ENCODE peak calls at places on chromosomes 6 and 20, in seven cellular contexts. One of them, this sample, is unnamed.

GRCh38 chr6:143527677-143528076 is 16.2 kb upstream of the FUCA2 start:
- DNase-seq in lower lobe of right lung: no peak
- DNase-seq in fibroblast of lung: no peak
- DNase-seq in osteocyte: no peak
- DNase-seq in pancreas: no peak
- DNase-seq in progenitor cell of endocrine pancreas: no peak
- DNase-seq in transverse colon: no peak
- DNase-seq in this sample: no peak

GRCh38 chr6:62345962-62346689 is 60.1 kb upstream of the KHDRBS2 start:
- DNase-seq in fibroblast of lung: no peak
- DNase-seq in transverse colon: no peak
- DNase-seq in osteocyte: no peak
- DNase-seq in progenitor cell of endocrine pancreas: no peak
- DNase-seq in lower lobe of right lung: no peak
- DNase-seq in pancreas: no peak
- DNase-seq in this sample: no peak

GRCh38 chr6:166556336-166556735 is 30.1 kb downstream of the RAMACL start:
- DNase-seq in osteocyte: no peak
- DNase-seq in transverse colon: no peak
- DNase-seq in progenitor cell of endocrine pancreas: no peak
- DNase-seq in fibroblast of lung: no peak
- DNase-seq in pancreas: no peak
- DNase-seq in lower lobe of right lung: no peak
- DNase-seq in this sample: no peak

GRCh38 chr6:159807150-159807859 is 7.2 kb downstream of the PNLDC1 start:
- DNase-seq in pancreas: no peak
- DNase-seq in fibroblast of lung: no peak
- DNase-seq in progenitor cell of endocrine pancreas: no peak
- DNase-seq in lower lobe of right lung: no peak
- DNase-seq in osteocyte: no peak
- DNase-seq in transverse colon: no peak
- DNase-seq in this sample: no peak

GRCh38 chr6:17115251-17116089 is 13.6 kb downstream of the STMND1 start:
- DNase-seq in fibroblast of lung: peak; percentile 87
- DNase-seq in pancreas: no peak
- DNase-seq in progenitor cell of endocrine pancreas: no peak
- DNase-seq in lower lobe of right lung: no peak
- DNase-seq in osteocyte: no peak
- DNase-seq in transverse colon: no peak
- DNase-seq in this sample: no peak

GRCh38 chr20:37741055-37741454 is 47.2 kb downstream of the CTNNBL1 start:
- DNase-seq in fibroblast of lung: peak; percentile 35
- DNase-seq in osteocyte: no peak
- DNase-seq in progenitor cell of endocrine pancreas: no peak
- DNase-seq in transverse colon: no peak
- DNase-seq in lower lobe of right lung: no peak
- DNase-seq in pancreas: no peak
- DNase-seq in this sample: no peak

GRCh38 chr6:137024172-137024990 is 20.4 kb downstream of the IL20RA start:
- DNase-seq in transverse colon: no peak
- DNase-seq in progenitor cell of endocrine pancreas: no peak
- DNase-seq in lower lobe of right lung: no peak
- DNase-seq in fibroblast of lung: no peak
- DNase-seq in pancreas: no peak
- DNase-seq in osteocyte: no peak
- DNase-seq in this sample: no peak

GRCh38 chr6:158056804-158057203 is 75.1 kb downstream of the SYNJ2 start:
- DNase-seq in osteocyte: no peak
- DNase-seq in pancreas: no peak
- DNase-seq in fibroblast of lung: no peak
- DNase-seq in lower lobe of right lung: no peak
- DNase-seq in transverse colon: no peak
- DNase-seq in progenitor cell of endocrine pancreas: no peak
- DNase-seq in this sample: no peak

GRCh38 chr20:3751664-3752385 is 15.7 kb downstream of the ADISSP start:
- DNase-seq in progenitor cell of endocrine pancreas: no peak
- DNase-seq in osteocyte: no peak
- DNase-seq in lower lobe of right lung: peak; percentile 82
- DNase-seq in transverse colon: peak; percentile 68
- DNase-seq in fibroblast of lung: no peak
- DNase-seq in pancreas: no peak
- DNase-seq in this sample: no peak

GRCh38 chr6:133701633-133702331 is 187.1 kb upstream of the TCF21 start:
- DNase-seq in pancreas: no peak
- DNase-seq in osteocyte: no peak
- DNase-seq in progenitor cell of endocrine pancreas: no peak
- DNase-seq in lower lobe of right lung: no peak
- DNase-seq in transverse colon: no peak
- DNase-seq in fibroblast of lung: peak; percentile 72
- DNase-seq in this sample: no peak

GRCh38 chr6:108564178-108564577 is 3.5 kb downstream of the FOXO3 start:
- DNase-seq in transverse colon: no peak
- DNase-seq in lower lobe of right lung: no peak
- DNase-seq in pancreas: no peak
- DNase-seq in fibroblast of lung: peak; percentile 93
- DNase-seq in osteocyte: no peak
- DNase-seq in progenitor cell of endocrine pancreas: no peak
- DNase-seq in this sample: no peak

GRCh38 chr20:62242196-62242595 is 3.9 kb downstream of the OSBPL2 start:
- DNase-seq in fibroblast of lung: no peak
- DNase-seq in progenitor cell of endocrine pancreas: no peak
- DNase-seq in lower lobe of right lung: no peak
- DNase-seq in pancreas: peak; percentile 11
- DNase-seq in osteocyte: no peak
- DNase-seq in transverse colon: no peak
- DNase-seq in this sample: no peak

GRCh38 chr20:64065062-64065972 is 2.3 kb downstream of the TCEA2 start:
- DNase-seq in progenitor cell of endocrine pancreas: no peak
- DNase-seq in transverse colon: no peak
- DNase-seq in osteocyte: no peak
- DNase-seq in lower lobe of right lung: no peak
- DNase-seq in pancreas: no peak
- DNase-seq in fibroblast of lung: no peak
- DNase-seq in this sample: no peak

GRCh38 chr20:56393133-56393472 is 658 bp downstream of the CSTF1 start:
- DNase-seq in pancreas: no peak
- DNase-seq in transverse colon: no peak
- DNase-seq in fibroblast of lung: no peak
- DNase-seq in progenitor cell of endocrine pancreas: no peak
- DNase-seq in lower lobe of right lung: no peak
- DNase-seq in osteocyte: no peak
- DNase-seq in this sample: no peak

GRCh38 chr20:4608861-4609260 is 112.8 kb upstream of the PRND start:
- DNase-seq in fibroblast of lung: no peak
- DNase-seq in pancreas: no peak
- DNase-seq in transverse colon: no peak
- DNase-seq in lower lobe of right lung: no peak
- DNase-seq in osteocyte: no peak
- DNase-seq in progenitor cell of endocrine pancreas: no peak
- DNase-seq in this sample: no peak

GRCh38 chr6:122789078-122789861 is at the start of gene SMPDL3A:
- DNase-seq in fibroblast of lung: peak; percentile 96
- DNase-seq in transverse colon: peak; percentile 83
- DNase-seq in lower lobe of right lung: peak; percentile 83
- DNase-seq in progenitor cell of endocrine pancreas: peak; percentile 81
- DNase-seq in osteocyte: peak; percentile 88
- DNase-seq in pancreas: peak; percentile 91
- DNase-seq in this sample: peak; percentile 76

GRCh38 chr6:167341665-167342655 is 17.1 kb downstream of the TTLL2 start:
- DNase-seq in osteocyte: no peak
- DNase-seq in fibroblast of lung: no peak
- DNase-seq in lower lobe of right lung: no peak
- DNase-seq in pancreas: no peak
- DNase-seq in progenitor cell of endocrine pancreas: no peak
- DNase-seq in transverse colon: no peak
- DNase-seq in this sample: no peak

GRCh38 chr20:5316188-5317158 is at the start of gene PROKR2:
- DNase-seq in progenitor cell of endocrine pancreas: peak; percentile 32
- DNase-seq in transverse colon: no peak
- DNase-seq in pancreas: peak; percentile 51
- DNase-seq in fibroblast of lung: no peak
- DNase-seq in lower lobe of right lung: peak; percentile 42
- DNase-seq in osteocyte: no peak
- DNase-seq in this sample: no peak

GRCh38 chr6:90397929-90398674 is 101.5 kb upstream of the BACH2 start:
- DNase-seq in progenitor cell of endocrine pancreas: no peak
- DNase-seq in pancreas: no peak
- DNase-seq in osteocyte: no peak
- DNase-seq in lower lobe of right lung: no peak
- DNase-seq in transverse colon: no peak
- DNase-seq in fibroblast of lung: peak; percentile 6
- DNase-seq in this sample: no peak

GRCh38 chr6:49666930-49667369 is 30.3 kb upstream of the RHAG start:
- DNase-seq in fibroblast of lung: no peak
- DNase-seq in osteocyte: no peak
- DNase-seq in progenitor cell of endocrine pancreas: no peak
- DNase-seq in transverse colon: no peak
- DNase-seq in pancreas: no peak
- DNase-seq in lower lobe of right lung: no peak
- DNase-seq in this sample: no peak

GRCh38 chr6:164842085-164842484 is 467.3 kb downstream of the C6orf118 start:
- DNase-seq in osteocyte: no peak
- DNase-seq in transverse colon: no peak
- DNase-seq in fibroblast of lung: no peak
- DNase-seq in lower lobe of right lung: no peak
- DNase-seq in pancreas: no peak
- DNase-seq in progenitor cell of endocrine pancreas: no peak
- DNase-seq in this sample: no peak

GRCh38 chr6:55456016-55456415 is 123.0 kb downstream of the HMGCLL1 start:
- DNase-seq in lower lobe of right lung: no peak
- DNase-seq in fibroblast of lung: no peak
- DNase-seq in pancreas: no peak
- DNase-seq in progenitor cell of endocrine pancreas: no peak
- DNase-seq in osteocyte: no peak
- DNase-seq in transverse colon: no peak
- DNase-seq in this sample: no peak

GRCh38 chr6:13334953-13335352 is 6.6 kb upstream of the TBC1D7 start:
- DNase-seq in progenitor cell of endocrine pancreas: no peak
- DNase-seq in pancreas: no peak
- DNase-seq in lower lobe of right lung: no peak
- DNase-seq in osteocyte: no peak
- DNase-seq in transverse colon: no peak
- DNase-seq in fibroblast of lung: no peak
- DNase-seq in this sample: no peak

DNA sequence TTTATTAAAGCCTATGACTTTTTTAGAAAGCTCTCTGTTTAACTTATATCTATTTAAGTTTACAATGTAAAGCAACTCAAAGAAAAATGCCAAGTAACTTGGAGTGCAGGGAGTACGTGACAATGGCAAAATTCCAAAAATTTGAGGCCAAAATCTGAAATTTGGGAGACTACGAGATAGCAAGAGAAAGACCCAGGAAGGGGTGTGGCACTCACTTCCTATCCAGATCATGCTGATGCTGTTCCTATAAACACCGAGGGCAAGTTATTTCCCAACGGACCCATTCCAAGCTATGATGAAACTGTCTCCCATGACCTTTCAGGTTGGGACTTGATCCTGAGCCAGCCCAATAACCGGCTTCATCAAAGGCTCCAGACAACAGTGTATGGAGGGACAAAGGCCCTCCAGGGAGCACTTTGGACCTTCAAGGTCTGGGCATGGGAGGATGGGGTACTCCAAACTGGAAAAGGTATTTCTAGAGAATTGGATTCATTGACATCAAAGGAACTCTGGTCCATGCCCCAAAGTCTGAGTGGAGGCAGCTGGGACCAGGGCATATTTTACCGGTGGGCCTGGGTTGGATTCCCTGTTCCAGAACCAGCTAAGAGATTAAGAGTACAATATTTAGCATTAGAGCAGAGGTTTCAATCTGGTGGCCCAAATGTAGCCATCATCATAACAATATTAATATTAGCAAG is 15.7 kb upstream of the SLC13A3 start:
- DNase-seq in progenitor cell of endocrine pancreas: no peak
- DNase-seq in osteocyte: no peak
- DNase-seq in transverse colon: no peak
- DNase-seq in fibroblast of lung: no peak
- DNase-seq in pancreas: no peak
- DNase-seq in lower lobe of right lung: no peak
- DNase-seq in this sample: no peak
- TF ChIP-seq CTCF in progenitor cell of endocrine pancreas: no peak
- TF ChIP-seq CTCF in osteocyte: no peak
- TF ChIP-seq CTCF in transverse colon: no peak
- TF ChIP-seq CTCF in fibroblast of lung: no peak
- TF ChIP-seq CTCF in pancreas: no peak
- TF ChIP-seq CTCF in lower lobe of right lung: no peak
- TF ChIP-seq CTCF in this sample: no peak

DNA sequence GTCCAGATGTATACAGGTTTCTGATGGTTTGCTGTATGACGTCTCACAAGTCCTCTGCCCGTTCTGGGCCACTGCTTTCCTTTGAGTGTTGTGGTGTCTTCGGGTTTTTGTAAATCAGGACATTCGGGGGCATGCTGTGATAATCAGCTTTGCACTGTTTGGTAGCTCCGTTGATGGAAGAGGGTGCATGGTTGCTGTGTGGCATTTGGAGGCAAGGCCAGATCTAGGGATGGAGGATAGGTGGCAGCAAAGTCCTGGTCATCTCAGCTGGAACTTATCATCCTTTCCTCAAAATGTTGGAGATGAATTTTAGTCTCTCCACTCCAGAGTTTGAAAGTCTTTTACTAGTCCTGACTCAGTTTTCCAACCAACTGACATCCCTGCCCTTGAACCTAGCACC is 91.0 kb downstream of the SCP2D1 start:
- DNase-seq in progenitor cell of endocrine pancreas: no peak
- DNase-seq in osteocyte: no peak
- DNase-seq in transverse colon: peak; percentile 8
- DNase-seq in fibroblast of lung: no peak
- DNase-seq in lower lobe of right lung: no peak
- DNase-seq in pancreas: no peak
- DNase-seq in this sample: peak; percentile 23
- TF ChIP-seq CTCF in progenitor cell of endocrine pancreas: peak; percentile 19
- TF ChIP-seq CTCF in osteocyte: no peak
- TF ChIP-seq CTCF in transverse colon: peak; percentile 29
- TF ChIP-seq CTCF in fibroblast of lung: no peak
- TF ChIP-seq CTCF in lower lobe of right lung: no peak
- TF ChIP-seq CTCF in pancreas: no peak
- TF ChIP-seq CTCF in this sample: peak; percentile 24

DNA sequence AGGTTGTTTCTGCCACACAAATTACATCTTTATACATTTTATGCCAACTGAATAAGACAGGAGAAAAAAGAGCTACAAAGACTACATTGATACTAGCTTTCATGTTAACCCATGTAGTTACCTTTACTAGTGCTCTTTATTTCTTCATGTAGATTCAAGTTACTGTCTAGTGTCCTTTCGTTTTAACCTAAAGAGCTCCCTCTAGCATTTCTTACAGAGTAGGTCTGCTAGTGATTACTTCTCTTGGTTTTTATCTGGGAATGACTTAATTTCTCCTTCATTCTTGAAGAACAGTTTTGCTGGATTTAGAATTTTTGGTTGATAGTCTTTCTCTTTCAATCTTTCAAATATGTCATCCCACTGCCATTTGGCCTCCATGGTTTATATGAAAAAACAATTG is 21.2 kb upstream of the NOP56 start:
- DNase-seq in osteocyte: no peak
- DNase-seq in progenitor cell of endocrine pancreas: no peak
- DNase-seq in pancreas: no peak
- DNase-seq in transverse colon: no peak
- DNase-seq in fibroblast of lung: peak; percentile 12
- DNase-seq in lower lobe of right lung: no peak
- DNase-seq in this sample: no peak
- TF ChIP-seq CTCF in osteocyte: peak; percentile 19
- TF ChIP-seq CTCF in progenitor cell of endocrine pancreas: no peak
- TF ChIP-seq CTCF in pancreas: no peak
- TF ChIP-seq CTCF in transverse colon: no peak
- TF ChIP-seq CTCF in fibroblast of lung: no peak
- TF ChIP-seq CTCF in lower lobe of right lung: no peak
- TF ChIP-seq CTCF in this sample: no peak

GRCh38 chr6:22766979-22767378 is 197.6 kb downstream of the HDGFL1 start:
- DNase-seq in progenitor cell of endocrine pancreas: no peak
- DNase-seq in transverse colon: no peak
- DNase-seq in osteocyte: no peak
- DNase-seq in pancreas: no peak
- DNase-seq in lower lobe of right lung: no peak
- DNase-seq in fibroblast of lung: no peak
- DNase-seq in this sample: no peak
- TF ChIP-seq CTCF in progenitor cell of endocrine pancreas: no peak
- TF ChIP-seq CTCF in transverse colon: no peak
- TF ChIP-seq CTCF in osteocyte: no peak
- TF ChIP-seq CTCF in pancreas: no peak
- TF ChIP-seq CTCF in lower lobe of right lung: no peak
- TF ChIP-seq CTCF in fibroblast of lung: no peak
- TF ChIP-seq CTCF in this sample: no peak

This sample was measured in dorsolateral prefrontal cortex.